ENCODE peak calls at places on chromosomes 1 and 21, in four cellular contexts. C, S, E and W are unnamed samples.
A peak's percentile ranks its signal among the peaks of the same experiment; 100 is the strongest.

GRCh38 chr1:165241952-165242351 is 114.6 kb downstream of the LMX1A start:
- DNase-seq in E (no peak), C (no peak), S (no peak), W (no peak)

GRCh38 chr1:165896277-165896676 is 68.9 kb downstream of the UCK2 start:
- DNase-seq in C (no peak), E (no peak), S (no peak), W (no peak)

GRCh38 chr1:230913496-230913895 is 45.2 kb upstream of the C1orf198 start:
- DNase-seq in E (no peak), C (no peak), S (no peak), W (no peak)

GRCh38 chr1:225882008-225882698 is at the start of gene TMEM63A:
- DNase-seq in C (peak; percentile 97), E (peak; percentile 75), S (peak; percentile 82), W (peak; percentile 64)

GRCh38 chr1:19435181-19435580 is 50.2 kb downstream of the CAPZB start:
- DNase-seq in C (no peak), S (no peak), E (no peak), W (no peak)

GRCh38 chr21:15121655-15122120 is 56.9 kb upstream of the NRIP1 start:
- DNase-seq in E (no peak), C (no peak), S (peak; percentile 79), W (no peak)

GRCh38 chr1:3351300-3352083 is 103.0 kb upstream of the ARHGEF16 start:
- DNase-seq in E (no peak), S (no peak), C (no peak), W (no peak)

GRCh38 chr1:89176971-89177370 is 1.2 kb upstream of the GBP7 start:
- DNase-seq in C (no peak), E (no peak), S (no peak), W (no peak)

GRCh38 chr1:57473448-57473847 is 49.6 kb upstream of the DAB1 start:
- DNase-seq in S (no peak), C (no peak), E (no peak), W (no peak)

GRCh38 chr21:30030416-30030815 is 90.6 kb upstream of the GRIK1 start:
- DNase-seq in C (no peak), S (no peak), E (no peak), W (no peak)

GRCh38 chr1:77371396-77371795 is 89.6 kb downstream of the AK5 start:
- DNase-seq in E (no peak), S (no peak), C (no peak), W (no peak)

GRCh38 chr1:1785666-1786065 is 7.4 kb upstream of the NADK start:
- DNase-seq in C (no peak), E (no peak), S (no peak), W (no peak)

GRCh38 chr1:201941420-201942128 is 4.8 kb downstream of the LMOD1 start:
- DNase-seq in E (peak; percentile 77), S (peak; percentile 49), C (peak; percentile 86), W (no peak)

GRCh38 chr1:63691672-63692425 is 82.0 kb upstream of the ROR1 start:
- DNase-seq in C (peak; percentile 47), E (no peak), S (peak; percentile 71), W (peak; percentile 78)

DNA sequence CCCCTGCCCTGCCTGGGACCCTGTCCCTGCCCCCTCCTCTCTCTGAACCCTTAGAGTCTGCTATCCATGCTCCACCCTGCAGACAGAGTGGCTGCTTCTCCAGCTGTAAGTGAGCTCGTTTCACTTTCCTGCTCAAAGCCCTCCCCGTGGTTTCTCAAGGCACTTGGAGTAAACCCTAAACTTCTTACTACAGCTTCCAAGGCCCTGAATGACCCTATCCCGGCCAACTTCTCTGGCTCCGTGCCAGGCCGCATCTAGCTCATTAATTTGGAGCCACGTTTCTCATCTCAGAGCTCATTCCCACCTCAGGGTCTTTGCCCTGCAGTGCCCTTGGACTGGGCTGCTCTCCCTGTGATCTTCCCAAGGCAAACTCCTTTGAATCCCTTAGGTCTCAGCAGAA is 235.1 kb upstream of the RUNX1 start:
- DNase-seq in S (no peak), E (no peak), C (no peak), W (no peak)
- H3K4me3 ChIP-seq in S (no peak overlapping the region), E (no peak overlapping the region), C (no peak overlapping the region), W (no peak overlapping the region)

GRCh38 chr1:96472471-96472870 is 249.1 kb upstream of the PTBP2 start:
- DNase-seq in C (no peak), S (no peak), E (no peak), W (no peak)
- TF ChIP-seq MAX in C (no peak), S (no peak), E (no peak), W (no peak)

GRCh38 chr1:172821609-172822274 is 162.8 kb downstream of the FASLG start:
- DNase-seq in C (peak; percentile 38), S (no peak), E (no peak), W (no peak)

GRCh38 chr1:172820759-172821158 is 161.9 kb downstream of the FASLG start:
- DNase-seq in C (no peak), E (no peak), S (no peak), W (no peak)

GRCh38 chr1:172823534-172823933 is 164.6 kb downstream of the FASLG start:
- DNase-seq in C (no peak), E (no peak), S (no peak), W (no peak)

GRCh38 chr1:172815740-172816139 is 156.8 kb downstream of the FASLG start:
- DNase-seq in E (no peak), S (no peak), C (no peak), W (no peak)

GRCh38 chr1:172818841-172819527 is 160.1 kb downstream of the FASLG start:
- DNase-seq in E (no peak), S (no peak), C (no peak), W (no peak)
- TF ChIP-seq FOSL1 in E (no peak), S (no peak), C (no peak), W (no peak)

DNA sequence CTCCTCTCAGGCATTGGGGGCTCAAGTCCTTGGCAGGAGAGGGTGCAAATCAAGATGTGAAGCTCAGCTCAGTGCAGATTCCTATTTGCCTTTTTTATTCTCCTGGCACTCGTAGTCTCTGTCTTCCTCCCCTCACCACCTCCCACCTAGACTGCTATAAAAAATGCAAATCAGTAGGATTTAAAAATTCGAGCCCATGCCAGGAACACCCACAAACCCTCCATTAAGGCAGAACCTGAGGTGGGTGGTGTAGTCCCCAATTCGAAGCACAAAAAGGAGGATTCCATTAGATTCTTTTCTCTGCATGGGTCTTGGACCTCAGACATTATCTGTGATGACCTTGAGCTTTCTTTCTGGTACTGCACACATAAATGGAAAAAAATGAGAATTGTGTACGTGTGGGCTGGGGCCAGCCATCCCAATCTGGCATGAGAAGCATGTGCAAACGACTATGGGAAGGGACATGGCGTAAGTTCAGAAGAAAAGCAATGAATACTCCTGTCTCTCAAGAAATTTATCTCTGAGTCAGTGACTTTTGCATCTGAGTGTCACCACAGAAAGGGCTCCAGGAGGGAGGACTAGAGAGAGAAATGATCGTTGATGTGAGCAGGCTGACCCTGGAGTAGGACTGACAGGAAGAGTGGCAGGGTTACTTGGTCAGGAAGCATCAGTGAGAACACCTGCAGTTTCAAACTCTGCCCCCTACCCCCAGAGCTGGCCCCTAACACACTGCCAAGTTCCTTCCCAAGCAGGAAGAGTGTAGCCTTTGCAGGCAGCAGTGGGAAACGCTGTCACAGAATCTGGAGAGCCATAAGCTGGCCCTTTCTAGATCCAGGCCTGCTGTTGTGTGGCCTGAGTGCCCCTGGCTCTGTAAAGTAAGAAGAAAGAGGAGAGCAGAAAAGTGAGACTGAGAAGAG is 1.7 kb downstream of the INKA2 start:
- DNase-seq in E (no peak), S (no peak), C (no peak), W (no peak)
- H3K4me3 ChIP-seq in E (peak overlapping the region; percentile 70), S (no peak overlapping the region), C (no peak overlapping the region), W (peak overlapping the region; percentile 53)

DNA sequence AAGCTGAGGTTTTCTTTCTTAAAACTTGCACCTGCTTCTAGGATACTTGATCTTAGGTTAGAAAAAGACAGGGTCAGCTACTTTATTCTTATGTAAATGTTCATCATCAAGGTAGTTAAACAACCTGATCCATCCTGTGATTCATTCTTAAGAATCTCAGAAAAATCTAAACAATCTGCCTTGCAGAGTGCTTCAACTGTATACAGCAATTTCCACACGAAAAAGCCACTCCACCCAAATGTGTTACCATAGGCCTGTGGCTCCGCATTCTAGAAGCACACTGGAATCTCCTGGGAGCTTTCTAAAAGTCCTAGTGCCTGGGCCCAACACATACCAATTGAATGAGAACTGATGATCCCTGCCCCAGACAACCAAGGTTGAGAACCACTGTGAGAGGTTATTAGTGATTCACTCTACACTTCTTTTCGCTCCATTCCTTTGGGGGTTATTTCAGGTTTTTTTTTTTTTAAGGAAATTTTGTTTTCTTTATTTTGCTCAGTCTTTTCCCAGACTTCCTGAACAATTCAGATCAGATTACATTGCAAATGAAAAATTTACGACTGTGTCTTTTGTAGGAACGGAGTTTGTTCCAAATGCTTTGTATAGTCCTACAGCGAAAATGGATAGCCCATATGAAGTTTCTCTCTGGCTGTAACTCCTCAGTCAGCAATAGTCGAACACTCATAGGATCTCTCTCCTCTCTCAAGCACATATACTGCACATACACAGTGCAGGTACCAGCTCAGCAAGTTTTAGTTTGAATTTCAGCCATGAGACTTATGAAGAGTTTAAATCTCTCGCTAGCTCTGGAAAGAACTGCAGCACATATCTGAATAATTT is 16.1 kb downstream of the SMYD2 start:
- DNase-seq in S (no peak), C (no peak), E (no peak), W (no peak)
- TF ChIP-seq MAX in S (no peak), C (no peak), E (no peak), W (no peak)

GRCh38 chr1:53348491-53349368 is 20.9 kb upstream of the LRP8 start:
- DNase-seq in C (no peak), S (no peak), E (no peak), W (no peak)
- TF ChIP-seq FOSL1 in C (no peak), S (no peak), E (no peak), W (no peak)

DNA sequence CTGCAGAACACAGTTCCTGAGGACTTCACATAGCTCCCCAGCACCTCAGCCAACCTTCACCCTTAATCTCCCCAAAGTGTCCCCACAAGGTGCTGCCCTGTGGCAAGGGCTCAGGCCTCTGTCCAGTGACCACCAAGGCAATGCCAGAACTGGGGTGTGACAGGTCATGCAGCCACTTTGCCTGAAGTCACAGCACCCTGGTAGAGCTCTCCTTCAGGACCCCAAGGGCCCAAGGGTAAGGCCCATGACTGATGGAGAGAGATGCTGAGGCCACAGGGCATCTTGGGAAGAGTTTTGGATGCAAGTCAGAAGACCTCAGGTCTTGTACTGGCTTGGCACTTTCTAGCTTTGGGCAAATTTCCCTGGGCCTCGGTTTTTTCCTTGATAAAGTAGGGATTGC is 783 bp upstream of the FCMR start:
- DNase-seq in S (no peak), C (no peak), E (no peak), W (no peak)
- H3K4me3 ChIP-seq in S (no peak overlapping the region), C (no peak overlapping the region), E (no peak overlapping the region), W (no peak overlapping the region)

DNA sequence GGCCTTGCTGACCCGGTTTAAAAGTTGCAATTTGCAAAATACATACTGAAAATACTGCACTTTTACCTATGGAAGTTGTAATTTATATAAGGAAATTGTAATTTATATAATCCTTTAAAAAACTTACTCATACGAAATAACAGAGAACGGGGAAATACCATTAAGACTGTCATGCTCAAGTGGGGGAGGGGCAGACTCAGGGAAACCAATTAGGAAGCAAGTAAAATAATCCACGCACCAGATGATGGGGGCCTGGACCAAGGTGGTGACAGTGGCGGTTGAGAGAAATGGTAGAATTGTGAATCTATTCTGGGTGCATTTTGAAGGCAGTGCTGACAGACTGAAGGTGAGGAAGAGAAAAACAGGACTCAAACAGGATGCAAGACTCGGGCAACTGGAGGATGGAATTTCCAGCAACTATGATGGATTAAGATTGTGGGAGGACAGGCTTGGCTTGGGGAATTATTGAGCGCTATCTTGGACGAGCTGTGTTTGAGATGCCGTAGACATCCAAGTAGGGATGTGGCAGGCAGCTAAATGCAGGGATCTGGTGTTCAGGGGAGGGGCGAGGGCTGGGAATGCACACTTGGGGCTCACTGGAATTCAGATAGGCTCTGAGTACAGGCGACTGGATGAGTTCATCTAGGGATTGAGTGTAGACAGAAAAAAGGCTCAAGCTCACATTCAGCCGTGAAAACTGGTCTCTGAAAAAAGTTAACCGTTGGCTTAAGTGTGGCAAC is 1.0 kb downstream of the LCA5L start:
- DNase-seq in S (no peak), E (no peak), C (no peak), W (no peak)
- TF ChIP-seq MAX in S (no peak), E (no peak), C (no peak), W (no peak)